ENCODE peak calls at places on chromosomes 5 and 9, in six cellular contexts. F is substantia nigra; Y is M059J; X is hippocampal formation; S is NCI-H1417; Z is stimulated activated CD4-positive, alpha-beta T cell treated with anti-CD3 and anti-CD28 coated beads, Interleukin-2, amount 100 ng/mL, for 24 hours. P is an unnamed sample.

GRCh38 chr9:71685394-71685793 is 82.9 kb downstream of the CEMIP2 start:
- DNase-seq in F (no peak), Y (peak; percentile 66), X (no peak), S (no peak), Z (no peak), P (peak; percentile 40)

GRCh38 chr9:96441798-96442445 is 8.0 kb upstream of the HABP4 start:
- DNase-seq in F (no peak), Y (peak; percentile 32), X (no peak), S (peak; percentile 41), Z (no peak), P (peak; percentile 76)

GRCh38 chr9:127741831-127742434 is 6.8 kb upstream of the TOR2A start:
- DNase-seq in F (peak; percentile 29), Y (peak; percentile 77), X (peak; percentile 67), S (no peak), Z (no peak), P (no peak)

GRCh38 chr5:36403601-36404311 is 102.1 kb upstream of the RANBP3L start:
- DNase-seq in F (no peak), Y (peak; percentile 94), X (no peak), S (no peak), Z (no peak), P (no peak)

GRCh38 chr5:95241635-95242034 is 43.3 kb downstream of the MCTP1 start:
- DNase-seq in F (no peak), Y (no peak), X (no peak), S (no peak), Z (no peak), P (no peak)

GRCh38 chr5:72662936-72663335 is 153.5 kb upstream of the TNPO1 start:
- DNase-seq in F (no peak), Y (no peak), X (no peak), S (no peak), Z (no peak), P (no peak)

GRCh38 chr9:2662496-2662895 is 40.9 kb downstream of the VLDLR start:
- DNase-seq in F (peak; percentile 29), Y (no peak), X (peak; percentile 43), S (peak; percentile 1), Z (no peak), P (no peak)

GRCh38 chr9:112844771-112845542 is 45.7 kb downstream of the SLC46A2 start:
- DNase-seq in F (peak; percentile 44), Y (peak; percentile 66), X (peak; percentile 61), S (peak; percentile 64), Z (peak; percentile 87), P (peak; percentile 67)

GRCh38 chr5:96812851-96813250 is 5.1 kb upstream of the ERAP1 start:
- DNase-seq in F (no peak), Y (no peak), X (no peak), S (no peak), Z (no peak), P (no peak)

GRCh38 chr5:53426878-53427277 is 53.6 kb upstream of the FST start:
- DNase-seq in F (no peak), Y (no peak), X (no peak), S (no peak), Z (no peak), P (no peak)

GRCh38 chr9:129305246-129305645 is 127.2 kb upstream of the IER5L start:
- DNase-seq in F (no peak), Y (no peak), X (no peak), S (no peak), Z (no peak), P (no peak)

GRCh38 chr5:124822647-124823046 is 76.2 kb upstream of the ZNF608 start:
- DNase-seq in F (no peak), Y (no peak), X (no peak), S (no peak), Z (no peak), P (no peak)

GRCh38 chr9:137423810-137424291 is 658 bp downstream of the NOXA1 start:
- DNase-seq in F (no peak), Y (peak; percentile 31), X (no peak), S (peak; percentile 67), Z (no peak), P (no peak)

GRCh38 chr5:139745800-139746690 is 49.6 kb upstream of the PSD2 start:
- DNase-seq in F (peak; percentile 37), Y (peak; percentile 93), X (no peak), S (peak; percentile 71), Z (peak; percentile 37), P (peak; percentile 51)

GRCh38 chr9:76818271-76818670 is 54.0 kb downstream of the PCA3 start:
- DNase-seq in F (peak; percentile 5), Y (peak; percentile 100), X (peak; percentile 35), S (peak; percentile 20), Z (peak; percentile 3), P (no peak)

GRCh38 chr5:34059997-34060396 is 17.0 kb upstream of the C1QTNF3 start:
- DNase-seq in F (no peak), Y (no peak), X (no peak), S (no peak), Z (no peak), P (no peak)

GRCh38 chr5:92795633-92796032 is 785.4 kb downstream of the NR2F1-AS1 start:
- DNase-seq in F (no peak), Y (no peak), X (no peak), S (no peak), Z (no peak), P (no peak)

GRCh38 chr9:117028103-117028858 is 341.2 kb downstream of the TRIM32 start:
- DNase-seq in F (no peak), Y (no peak), X (no peak), S (no peak), Z (no peak), P (no peak)

GRCh38 chr9:3672399-3672798 is 146.6 kb upstream of the RFX3 start:
- DNase-seq in F (no peak), Y (no peak), X (no peak), S (no peak), Z (no peak), P (no peak)

GRCh38 chr9:4992872-4993271 is 7.8 kb downstream of the JAK2 start:
- DNase-seq in F (no peak), Y (no peak), X (no peak), S (no peak), Z (no peak), P (no peak)

GRCh38 chr5:16147179-16147900 is 32.3 kb downstream of the MARCHF11 start:
- DNase-seq in F (no peak), Y (no peak), X (no peak), S (peak; percentile 46), Z (no peak), P (no peak)